ENCODE peak calls at places on chromosomes 4 and X, in eight cellular contexts. L is EL; V is foreskin fibroblast; W is central memory CD4-positive, alpha-beta T cell; N is right cardiac atrium; X is C1 segment of cervical spinal cord; C is NCI-H510A treated with DMSO at 0.1 percent for 48 hours; J is B cell. R is an unnamed sample.

GRCh38 chrX:13029341-13029740 is 15.1 kb downstream of the FAM9C start:
- DNase-seq in L (peak; percentile 63), V (peak; percentile 62), W (no peak), N (peak; percentile 54), X (no peak), C (no peak), J (no peak), R (no peak)

GRCh38 chr4:88442636-88443260 is 14.2 kb upstream of the HERC5 start:
- DNase-seq in L (no peak), V (no peak), W (no peak), N (no peak), X (no peak), C (no peak), J (no peak), R (no peak)

GRCh38 chr4:188109157-188109755 is at the start of gene TRIML2:
- DNase-seq in L (peak; percentile 18), V (no peak), W (no peak), N (no peak), X (no peak), C (no peak), J (no peak), R (no peak)

GRCh38 chr4:476501-476900 is 22.5 kb downstream of the ZNF721 start:
- DNase-seq in L (no peak), V (peak; percentile 44), W (no peak), N (no peak), X (no peak), C (no peak), J (no peak), R (peak; percentile 7)

GRCh38 chr4:128471576-128471975 is 184.0 kb upstream of the PGRMC2 start:
- DNase-seq in L (peak; percentile 14), V (peak; percentile 18), W (no peak), N (no peak), X (no peak), C (no peak), J (no peak), R (no peak)

GRCh38 chrX:135112096-135112729 is 8.1 kb downstream of the ETDB start:
- DNase-seq in L (peak; percentile 28), V (peak; percentile 60), W (peak; percentile 19), N (no peak), X (no peak), C (no peak), J (no peak), R (peak; percentile 17)

GRCh38 chr4:9800878-9801277 is 19.4 kb downstream of the DRD5 start:
- DNase-seq in L (no peak), V (no peak), W (no peak), N (no peak), X (peak; percentile 3), C (peak; percentile 13), J (no peak), R (no peak)

GRCh38 chr4:105060628-105061027 is 86.0 kb upstream of the TET2 start:
- DNase-seq in L (peak; percentile 13), V (no peak), W (no peak), N (no peak), X (no peak), C (no peak), J (peak; percentile 14), R (peak; percentile 55)

GRCh38 chr4:8142556-8142955 is 16.1 kb downstream of the ABLIM2 start:
- DNase-seq in L (no peak), V (no peak), W (no peak), N (no peak), X (no peak), C (no peak), J (no peak), R (no peak)

GRCh38 chr4:2341911-2342652 is 76.4 kb downstream of the ZFYVE28 start:
- DNase-seq in L (no peak), V (no peak), W (no peak), N (no peak), X (no peak), C (no peak), J (no peak), R (no peak)

GRCh38 chrX:15215366-15215765 is 54.5 kb downstream of the ASB9 start:
- DNase-seq in L (no peak), V (no peak), W (no peak), N (no peak), X (no peak), C (no peak), J (no peak), R (no peak)

GRCh38 chr4:155543126-155543765 is 123.4 kb upstream of the GUCY1A1 start:
- DNase-seq in L (peak; percentile 49), V (peak; percentile 86), W (no peak), N (no peak), X (no peak), C (no peak), J (no peak), R (no peak)

GRCh38 chr4:152258804-152259708 is 276.8 kb downstream of the FBXW7 start:
- DNase-seq in L (peak; percentile 54), V (peak; percentile 78), W (no peak), N (no peak), X (no peak), C (no peak), J (no peak), R (no peak)

GRCh38 chr4:5940470-5941203 is 47.8 kb upstream of the CRMP1 start:
- DNase-seq in L (peak; percentile 13), V (no peak), W (no peak), N (no peak), X (no peak), C (peak; percentile 91), J (no peak), R (no peak)

GRCh38 chr4:6010789-6011188 is 7.4 kb downstream of the C4orf50 start:
- DNase-seq in L (no peak), V (no peak), W (no peak), N (no peak), X (no peak), C (no peak), J (no peak), R (no peak)

GRCh38 chrX:65866146-65866545 is 173.7 kb downstream of the VSIG4 start:
- DNase-seq in L (no peak), V (no peak), W (peak; percentile 42), N (no peak), X (no peak), C (no peak), J (no peak), R (no peak)

GRCh38 chr4:165626316-165626715 is 246.7 kb upstream of the TLL1 start:
- DNase-seq in L (no peak), V (no peak), W (no peak), N (no peak), X (no peak), C (no peak), J (no peak), R (no peak)

GRCh38 chrX:16258936-16259335 is 91.7 kb downstream of the MAGEB17 start:
- DNase-seq in L (no peak), V (no peak), W (no peak), N (no peak), X (no peak), C (no peak), J (no peak), R (no peak)

GRCh38 chr4:64305565-64306254 is 103.5 kb downstream of the TECRL start:
- DNase-seq in L (no peak), V (no peak), W (no peak), N (no peak), X (no peak), C (no peak), J (no peak), R (no peak)

GRCh38 chrX:100979881-100980607 is 10.5 kb downstream of the ARL13A start:
- DNase-seq in L (peak; percentile 31), V (peak; percentile 26), W (no peak), N (no peak), X (no peak), C (peak; percentile 5), J (no peak), R (no peak)

GRCh38 chr4:72468904-72469502 is 100.0 kb downstream of the ADAMTS3 start:
- DNase-seq in L (peak; percentile 32), V (peak; percentile 45), W (no peak), N (no peak), X (no peak), C (peak; percentile 5), J (no peak), R (no peak)

GRCh38 chrX:22541926-22542325 is 269.2 kb downstream of the CBLL2 start:
- DNase-seq in L (no peak), V (no peak), W (no peak), N (no peak), X (no peak), C (no peak), J (no peak), R (no peak)

GRCh38 chr4:141467225-141467624 is 169.2 kb upstream of the IL15 start:
- DNase-seq in L (no peak), V (no peak), W (no peak), N (no peak), X (no peak), C (no peak), J (no peak), R (no peak)

GRCh38 chr4:96784336-96784735 is 944.4 kb downstream of the PDHA2 start:
- DNase-seq in L (no peak), V (no peak), W (no peak), N (no peak), X (no peak), C (no peak), J (no peak), R (no peak)

GRCh38 chrX:2691543-2692220 is 587 bp downstream of the CD99 start:
- DNase-seq in L (peak; percentile 58), V (peak; percentile 78), W (no peak), N (peak; percentile 78), X (no peak), C (no peak), J (peak; percentile 41), R (no peak)

GRCh38 chr4:5143940-5144339 is 92.7 kb downstream of the STK32B start:
- DNase-seq in L (no peak), V (no peak), W (no peak), N (no peak), X (no peak), C (no peak), J (no peak), R (no peak)

GRCh38 chrX:72477787-72478186 is 94.9 kb downstream of the HDAC8 start:
- DNase-seq in L (no peak), V (peak; percentile 56), W (no peak), N (no peak), X (no peak), C (no peak), J (no peak), R (no peak)

GRCh38 chrX:131058136-131058868 is at the start of gene ARHGAP36:
- DNase-seq in L (no peak), V (no peak), W (no peak), N (no peak), X (no peak), C (no peak), J (no peak), R (no peak)

GRCh38 chr4:106450249-106450648 is 81.7 kb upstream of the GIMD1 start:
- DNase-seq in L (no peak), V (no peak), W (no peak), N (no peak), X (no peak), C (no peak), J (no peak), R (no peak)

GRCh38 chrX:63784346-63784901 is 590 bp downstream of the ARHGEF9 start:
- DNase-seq in L (no peak), V (peak; percentile 3), W (no peak), N (no peak), X (peak; percentile 11), C (no peak), J (no peak), R (no peak)

GRCh38 chrX:17519349-17519748 is 144.3 kb downstream of the NHS start:
- DNase-seq in L (no peak), V (peak; percentile 60), W (no peak), N (peak; percentile 69), X (no peak), C (no peak), J (no peak), R (no peak)

GRCh38 chrX:115534383-115534782 is 26.6 kb upstream of the PLS3 start:
- DNase-seq in L (no peak), V (no peak), W (no peak), N (no peak), X (no peak), C (no peak), J (no peak), R (no peak)

GRCh38 chr4:102829803-102830202 is 2.5 kb upstream of the UBE2D3 start:
- DNase-seq in L (no peak), V (no peak), W (no peak), N (no peak), X (no peak), C (no peak), J (no peak), R (no peak)

GRCh38 chr4:57137261-57137660 is 27.1 kb upstream of the IGFBP7 start:
- DNase-seq in L (peak; percentile 35), V (no peak), W (no peak), N (no peak), X (no peak), C (no peak), J (no peak), R (no peak)

R was measured in GDM1.